ENCODE peak calls at places on chromosomes 5 and 9, in four cellular contexts. Y, E, G and A are unnamed samples.
A peak's percentile ranks its signal among the peaks of the same experiment; 100 is the strongest.

GRCh38 chr9:107480386-107480789 is 9.2 kb downstream of the KLF4 start:
- DNase-seq in G (peak; percentile 90), E (no peak), Y (no peak), A (no peak)

GRCh38 chr5:80871541-80871961 is 88.6 kb upstream of the RASGRF2 start:
- DNase-seq in Y (no peak), G (peak; percentile 26), E (no peak), A (no peak)

GRCh38 chr9:20640331-20641187 is 18.3 kb upstream of the MLLT3 start:
- DNase-seq in Y (peak; percentile 65), G (peak; percentile 70), E (no peak), A (no peak)

GRCh38 chr5:149257875-149258705 is 13.6 kb upstream of the AFAP1L1 start:
- DNase-seq in Y (no peak), G (peak; percentile 76), E (no peak), A (no peak)

GRCh38 chr5:132866342-132867045 is at the start of the genes GDF9 and UQCRQ:
- DNase-seq in G (peak; percentile 100), Y (peak; percentile 88), E (peak; percentile 95), A (peak; percentile 99)

GRCh38 chr5:123717139-123717538 is 205.2 kb downstream of the CSNK1G3 start:
- DNase-seq in Y (no peak), G (peak; percentile 36), E (no peak), A (no peak)

GRCh38 chr9:94813379-94813778 is 86.9 kb downstream of the AOPEP start:
- DNase-seq in G (no peak), E (no peak), Y (no peak), A (no peak)

GRCh38 chr5:96809898-96810297 is 2.2 kb upstream of the ERAP1 start:
- DNase-seq in Y (no peak), G (no peak), E (no peak), A (no peak)